ENCODE peak calls at places on chromosomes 4 and X, in seven cellular contexts. One of them, this sample, is unnamed.
A peak's percentile ranks its signal among the peaks of the same experiment; 100 is the strongest.

GRCh38 chr4:156581693-156582092 is 389.9 kb downstream of the PDGFC start:
- DNase-seq in CD8-positive, alpha-beta memory T cell: no peak
- DNase-seq in HFF-Myc: no peak
- DNase-seq in heart right ventricle: no peak
- DNase-seq in esophagus muscularis mucosa: no peak
- DNase-seq in lung: no peak
- DNase-seq in spleen: no peak
- DNase-seq in this sample: no peak

GRCh38 chrX:41543668-41544067 is 96.5 kb downstream of the NYX start:
- DNase-seq in CD8-positive, alpha-beta memory T cell: no peak
- DNase-seq in HFF-Myc: no peak
- DNase-seq in heart right ventricle: no peak
- DNase-seq in esophagus muscularis mucosa: no peak
- DNase-seq in lung: no peak
- DNase-seq in spleen: no peak
- DNase-seq in this sample: no peak

GRCh38 chrX:41693024-41693423 is 4.3 kb downstream of the GPR34 start:
- DNase-seq in CD8-positive, alpha-beta memory T cell: no peak
- DNase-seq in HFF-Myc: no peak
- DNase-seq in heart right ventricle: no peak
- DNase-seq in esophagus muscularis mucosa: no peak
- DNase-seq in lung: no peak
- DNase-seq in spleen: no peak
- DNase-seq in this sample: no peak

GRCh38 chr4:144176476-144176875 is 36.0 kb upstream of the GYPA start:
- DNase-seq in CD8-positive, alpha-beta memory T cell: no peak
- DNase-seq in HFF-Myc: no peak
- DNase-seq in heart right ventricle: no peak
- DNase-seq in esophagus muscularis mucosa: no peak
- DNase-seq in lung: no peak
- DNase-seq in spleen: no peak
- DNase-seq in this sample: no peak

GRCh38 chr4:184548321-184548650 is 73.9 kb upstream of the IRF2 start:
- DNase-seq in CD8-positive, alpha-beta memory T cell: no peak
- DNase-seq in HFF-Myc: no peak
- DNase-seq in heart right ventricle: no peak
- DNase-seq in esophagus muscularis mucosa: no peak
- DNase-seq in lung: no peak
- DNase-seq in spleen: no peak
- DNase-seq in this sample: no peak

GRCh38 chrX:15301924-15302323 is 13.5 kb downstream of the ASB11 start:
- DNase-seq in CD8-positive, alpha-beta memory T cell: no peak
- DNase-seq in HFF-Myc: no peak
- DNase-seq in heart right ventricle: peak; percentile 23
- DNase-seq in esophagus muscularis mucosa: no peak
- DNase-seq in lung: peak; percentile 74
- DNase-seq in spleen: no peak
- DNase-seq in this sample: peak; percentile 19

GRCh38 chr4:70463335-70463734 is 8.7 kb upstream of the MUC7 start:
- DNase-seq in CD8-positive, alpha-beta memory T cell: no peak
- DNase-seq in HFF-Myc: no peak
- DNase-seq in heart right ventricle: no peak
- DNase-seq in esophagus muscularis mucosa: no peak
- DNase-seq in lung: no peak
- DNase-seq in spleen: no peak
- DNase-seq in this sample: no peak

GRCh38 chr4:53476232-53477037 is 99.0 kb downstream of the FIP1L1 start:
- DNase-seq in CD8-positive, alpha-beta memory T cell: no peak
- DNase-seq in HFF-Myc: peak; percentile 96
- DNase-seq in heart right ventricle: no peak
- DNase-seq in esophagus muscularis mucosa: no peak
- DNase-seq in lung: no peak
- DNase-seq in spleen: no peak
- DNase-seq in this sample: no peak

GRCh38 chr4:90958256-90958895 is 831.2 kb downstream of the CCSER1 start:
- DNase-seq in CD8-positive, alpha-beta memory T cell: no peak
- DNase-seq in HFF-Myc: no peak
- DNase-seq in heart right ventricle: no peak
- DNase-seq in esophagus muscularis mucosa: no peak
- DNase-seq in lung: no peak
- DNase-seq in spleen: no peak
- DNase-seq in this sample: no peak

GRCh38 chr4:160202802-160203201 is 1099.9 kb downstream of the RAPGEF2 start:
- DNase-seq in CD8-positive, alpha-beta memory T cell: no peak
- DNase-seq in HFF-Myc: no peak
- DNase-seq in heart right ventricle: no peak
- DNase-seq in esophagus muscularis mucosa: no peak
- DNase-seq in lung: no peak
- DNase-seq in spleen: no peak
- DNase-seq in this sample: no peak

GRCh38 chr4:101291198-101291597 is 56.1 kb downstream of the PPP3CA start:
- DNase-seq in CD8-positive, alpha-beta memory T cell: no peak
- DNase-seq in HFF-Myc: no peak
- DNase-seq in heart right ventricle: no peak
- DNase-seq in esophagus muscularis mucosa: no peak
- DNase-seq in lung: no peak
- DNase-seq in spleen: no peak
- DNase-seq in this sample: no peak

GRCh38 chrX:149003863-149004660 is 501.0 kb downstream of the IDS start:
- DNase-seq in CD8-positive, alpha-beta memory T cell: no peak
- DNase-seq in HFF-Myc: no peak
- DNase-seq in heart right ventricle: no peak
- DNase-seq in esophagus muscularis mucosa: no peak
- DNase-seq in lung: no peak
- DNase-seq in spleen: no peak
- DNase-seq in this sample: no peak

GRCh38 chr4:7485096-7485495 is 50.4 kb upstream of the PSAPL1 start:
- DNase-seq in CD8-positive, alpha-beta memory T cell: no peak
- DNase-seq in HFF-Myc: no peak
- DNase-seq in heart right ventricle: no peak
- DNase-seq in esophagus muscularis mucosa: no peak
- DNase-seq in lung: no peak
- DNase-seq in spleen: no peak
- DNase-seq in this sample: no peak

GRCh38 chrX:149453030-149453429 is 52.1 kb downstream of the IDS start:
- DNase-seq in CD8-positive, alpha-beta memory T cell: no peak
- DNase-seq in HFF-Myc: peak; percentile 39
- DNase-seq in heart right ventricle: no peak
- DNase-seq in esophagus muscularis mucosa: no peak
- DNase-seq in lung: no peak
- DNase-seq in spleen: no peak
- DNase-seq in this sample: no peak

GRCh38 chr4:46270986-46271596 is 118.8 kb downstream of the GABRA2 start:
- DNase-seq in CD8-positive, alpha-beta memory T cell: no peak
- DNase-seq in HFF-Myc: no peak
- DNase-seq in heart right ventricle: no peak
- DNase-seq in esophagus muscularis mucosa: no peak
- DNase-seq in lung: no peak
- DNase-seq in spleen: no peak
- DNase-seq in this sample: no peak

GRCh38 chr4:7270121-7270520 is 77.8 kb downstream of the SORCS2 start:
- DNase-seq in CD8-positive, alpha-beta memory T cell: no peak
- DNase-seq in HFF-Myc: no peak
- DNase-seq in heart right ventricle: no peak
- DNase-seq in esophagus muscularis mucosa: no peak
- DNase-seq in lung: no peak
- DNase-seq in spleen: no peak
- DNase-seq in this sample: no peak

GRCh38 chr4:112931001-112931400 is 118.5 kb upstream of the ANK2 start:
- DNase-seq in CD8-positive, alpha-beta memory T cell: no peak
- DNase-seq in HFF-Myc: no peak
- DNase-seq in heart right ventricle: no peak
- DNase-seq in esophagus muscularis mucosa: no peak
- DNase-seq in lung: no peak
- DNase-seq in spleen: no peak
- DNase-seq in this sample: no peak

GRCh38 chr4:112938461-112939058 is 110.9 kb upstream of the ANK2 start:
- DNase-seq in CD8-positive, alpha-beta memory T cell: no peak
- DNase-seq in HFF-Myc: peak; percentile 20
- DNase-seq in heart right ventricle: no peak
- DNase-seq in esophagus muscularis mucosa: no peak
- DNase-seq in lung: no peak
- DNase-seq in spleen: no peak
- DNase-seq in this sample: no peak

GRCh38 chr4:112933790-112934189 is 115.7 kb upstream of the ANK2 start:
- DNase-seq in CD8-positive, alpha-beta memory T cell: no peak
- DNase-seq in HFF-Myc: no peak
- DNase-seq in heart right ventricle: no peak
- DNase-seq in esophagus muscularis mucosa: no peak
- DNase-seq in lung: no peak
- DNase-seq in spleen: no peak
- DNase-seq in this sample: no peak
- H3K4me3 ChIP-seq in CD8-positive, alpha-beta memory T cell: no peak overlapping the region
- H3K4me3 ChIP-seq in HFF-Myc: no peak overlapping the region
- H3K4me3 ChIP-seq in heart right ventricle: no peak overlapping the region
- H3K4me3 ChIP-seq in esophagus muscularis mucosa: no peak overlapping the region
- H3K4me3 ChIP-seq in lung: no peak overlapping the region
- H3K4me3 ChIP-seq in spleen: no peak overlapping the region
- H3K4me3 ChIP-seq in this sample: no peak overlapping the region

GRCh38 chrX:107755721-107756120 is 19.9 kb downstream of the TSC22D3 start:
- DNase-seq in CD8-positive, alpha-beta memory T cell: no peak
- DNase-seq in HFF-Myc: no peak
- DNase-seq in heart right ventricle: no peak
- DNase-seq in esophagus muscularis mucosa: no peak
- DNase-seq in lung: no peak
- DNase-seq in spleen: no peak
- DNase-seq in this sample: no peak
- H3K4me3 ChIP-seq in CD8-positive, alpha-beta memory T cell: no peak overlapping the region
- H3K4me3 ChIP-seq in HFF-Myc: no peak overlapping the region
- H3K4me3 ChIP-seq in heart right ventricle: no peak overlapping the region
- H3K4me3 ChIP-seq in esophagus muscularis mucosa: no peak overlapping the region
- H3K4me3 ChIP-seq in lung: no peak overlapping the region
- H3K4me3 ChIP-seq in spleen: no peak overlapping the region
- H3K4me3 ChIP-seq in this sample: no peak overlapping the region

DNA sequence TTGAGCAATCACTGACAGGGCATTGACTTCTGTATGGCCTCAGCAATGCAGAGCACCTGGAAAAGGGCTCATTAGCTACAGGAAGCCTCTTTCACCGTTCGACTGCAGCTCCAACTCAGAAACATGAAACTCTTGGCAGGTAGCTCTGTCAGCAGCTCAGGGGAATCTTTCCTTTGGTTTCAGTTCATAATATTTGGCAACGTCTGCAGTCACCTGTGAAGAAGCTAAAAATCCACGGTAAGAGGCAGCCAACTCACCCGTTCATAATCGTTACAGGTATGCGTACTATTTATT is 354.9 kb downstream of the CAMK2D start:
- DNase-seq in CD8-positive, alpha-beta memory T cell: no peak
- DNase-seq in HFF-Myc: no peak
- DNase-seq in heart right ventricle: no peak
- DNase-seq in esophagus muscularis mucosa: no peak
- DNase-seq in lung: no peak
- DNase-seq in spleen: no peak
- DNase-seq in this sample: no peak
- H3K4me3 ChIP-seq in CD8-positive, alpha-beta memory T cell: no peak overlapping the region
- H3K4me3 ChIP-seq in HFF-Myc: no peak overlapping the region
- H3K4me3 ChIP-seq in heart right ventricle: no peak overlapping the region
- H3K4me3 ChIP-seq in esophagus muscularis mucosa: no peak overlapping the region
- H3K4me3 ChIP-seq in lung: no peak overlapping the region
- H3K4me3 ChIP-seq in spleen: no peak overlapping the region
- H3K4me3 ChIP-seq in this sample: no peak overlapping the region

GRCh38 chr4:166733686-166734085 is 500.6 kb downstream of the SPOCK3 start:
- DNase-seq in CD8-positive, alpha-beta memory T cell: no peak
- DNase-seq in HFF-Myc: no peak
- DNase-seq in heart right ventricle: no peak
- DNase-seq in esophagus muscularis mucosa: no peak
- DNase-seq in lung: no peak
- DNase-seq in spleen: no peak
- DNase-seq in this sample: no peak
- H3K4me3 ChIP-seq in CD8-positive, alpha-beta memory T cell: no peak overlapping the region
- H3K4me3 ChIP-seq in HFF-Myc: no peak overlapping the region
- H3K4me3 ChIP-seq in heart right ventricle: no peak overlapping the region
- H3K4me3 ChIP-seq in esophagus muscularis mucosa: no peak overlapping the region
- H3K4me3 ChIP-seq in lung: no peak overlapping the region
- H3K4me3 ChIP-seq in spleen: no peak overlapping the region
- H3K4me3 ChIP-seq in this sample: no peak overlapping the region

GRCh38 chrX:72308209-72308565 is 2.5 kb upstream of the CITED1 start:
- DNase-seq in CD8-positive, alpha-beta memory T cell: no peak
- DNase-seq in HFF-Myc: no peak
- DNase-seq in heart right ventricle: no peak
- DNase-seq in esophagus muscularis mucosa: no peak
- DNase-seq in lung: no peak
- DNase-seq in spleen: no peak
- DNase-seq in this sample: no peak

GRCh38 chrX:72306851-72307645 is 1.3 kb upstream of the CITED1 start:
- DNase-seq in CD8-positive, alpha-beta memory T cell: peak; percentile 21
- DNase-seq in HFF-Myc: no peak
- DNase-seq in heart right ventricle: peak; percentile 40
- DNase-seq in esophagus muscularis mucosa: no peak
- DNase-seq in lung: peak; percentile 48
- DNase-seq in spleen: peak; percentile 88
- DNase-seq in this sample: no peak

GRCh38 chrX:72307646-72308051 is 1.9 kb upstream of the CITED1 start:
- DNase-seq in CD8-positive, alpha-beta memory T cell: peak; percentile 4
- DNase-seq in HFF-Myc: no peak
- DNase-seq in heart right ventricle: no peak
- DNase-seq in esophagus muscularis mucosa: no peak
- DNase-seq in lung: no peak
- DNase-seq in spleen: no peak
- DNase-seq in this sample: no peak

GRCh38 chrX:72308566-72309296 is 3.0 kb upstream of the CITED1 start:
- DNase-seq in CD8-positive, alpha-beta memory T cell: peak; percentile 12
- DNase-seq in HFF-Myc: no peak
- DNase-seq in heart right ventricle: peak; percentile 66
- DNase-seq in esophagus muscularis mucosa: no peak
- DNase-seq in lung: peak; percentile 69
- DNase-seq in spleen: peak; percentile 80
- DNase-seq in this sample: no peak

GRCh38 chrX:72309297-72310071 is 3.8 kb upstream of the CITED1 start:
- DNase-seq in CD8-positive, alpha-beta memory T cell: no peak
- DNase-seq in HFF-Myc: no peak
- DNase-seq in heart right ventricle: no peak
- DNase-seq in esophagus muscularis mucosa: no peak
- DNase-seq in lung: no peak
- DNase-seq in spleen: no peak
- DNase-seq in this sample: no peak
- H3K4me3 ChIP-seq in CD8-positive, alpha-beta memory T cell: no peak overlapping the region
- H3K4me3 ChIP-seq in HFF-Myc: no peak overlapping the region
- H3K4me3 ChIP-seq in heart right ventricle: peak overlapping the region; percentile 30
- H3K4me3 ChIP-seq in esophagus muscularis mucosa: peak overlapping the region; percentile 45
- H3K4me3 ChIP-seq in lung: no peak overlapping the region
- H3K4me3 ChIP-seq in spleen: peak overlapping the region; percentile 33
- H3K4me3 ChIP-seq in this sample: peak overlapping the region; percentile 39

GRCh38 chrX:2848806-2849420 is 20.2 kb downstream of the GYG2 start:
- DNase-seq in CD8-positive, alpha-beta memory T cell: no peak
- DNase-seq in HFF-Myc: no peak
- DNase-seq in heart right ventricle: no peak
- DNase-seq in esophagus muscularis mucosa: no peak
- DNase-seq in lung: no peak
- DNase-seq in spleen: no peak
- DNase-seq in this sample: no peak
- H3K4me3 ChIP-seq in CD8-positive, alpha-beta memory T cell: no peak overlapping the region
- H3K4me3 ChIP-seq in HFF-Myc: no peak overlapping the region
- H3K4me3 ChIP-seq in heart right ventricle: no peak overlapping the region
- H3K4me3 ChIP-seq in esophagus muscularis mucosa: peak overlapping the region; percentile 32
- H3K4me3 ChIP-seq in lung: no peak overlapping the region
- H3K4me3 ChIP-seq in spleen: no peak overlapping the region
- H3K4me3 ChIP-seq in this sample: no peak overlapping the region

GRCh38 chr4:125316391-125316780 is 1.6 kb downstream of the FAT4 start:
- DNase-seq in CD8-positive, alpha-beta memory T cell: no peak
- DNase-seq in HFF-Myc: no peak
- DNase-seq in heart right ventricle: peak; percentile 33
- DNase-seq in esophagus muscularis mucosa: no peak
- DNase-seq in lung: peak; percentile 49
- DNase-seq in spleen: peak; percentile 78
- DNase-seq in this sample: no peak
- H3K4me3 ChIP-seq in CD8-positive, alpha-beta memory T cell: no peak overlapping the region
- H3K4me3 ChIP-seq in HFF-Myc: peak overlapping the region; percentile 94
- H3K4me3 ChIP-seq in heart right ventricle: peak overlapping the region; percentile 92
- H3K4me3 ChIP-seq in esophagus muscularis mucosa: peak overlapping the region; percentile 79
- H3K4me3 ChIP-seq in lung: peak overlapping the region; percentile 77
- H3K4me3 ChIP-seq in spleen: peak overlapping the region; percentile 77
- H3K4me3 ChIP-seq in this sample: peak overlapping the region; percentile 9

This sample was measured in naive thymus-derived CD4-positive, alpha-beta T cell.